ENCODE peak calls at places on chromosomes 6 and 20, in nine cellular contexts. E is HFFc6, G is IMR-90, V is psoas muscle, Q is neural progenitor cell, C is PC-3, P is kidney epithelial cell, N is OCI-LY7, A is astrocyte of the spinal cord. H is an unnamed sample.

GRCh38 chr6:42390228-42390934 is 61.3 kb downstream of the TRERF1 start:
- DNase-seq in E (no peak), G (no peak), V (no peak), Q (no peak), C (no peak), P (no peak), N (peak), A (no peak), H (no peak)

GRCh38 chr20:62508641-62509051 is 32.9 kb upstream of the GATA5 start:
- DNase-seq in E (no peak), G (no peak), V (no peak), Q (no peak), C (no peak), P (no peak), N (no peak), A (no peak), H (no peak)

GRCh38 chr6:165663283-165663735 is 268 bp upstream of the PDE10A start:
- DNase-seq in E (no peak), G (peak), V (no peak), Q (peak), C (peak), P (no peak), N (no peak), A (peak), H (peak)

GRCh38 chr6:40542175-40542764 is 44.9 kb downstream of the LRFN2 start:
- DNase-seq in E (no peak), G (no peak), V (no peak), Q (peak), C (no peak), P (no peak), N (no peak), A (no peak), H (no peak)

GRCh38 chr6:32945106-32945761 is 4.4 kb upstream of the HLA-DMB start:
- DNase-seq in E (no peak), G (peak), V (no peak), Q (no peak), C (no peak), P (no peak), N (peak), A (no peak), H (peak)

GRCh38 chr6:99614430-99615161 is 8.0 kb downstream of the PRDM13 start:
- DNase-seq in E (no peak), G (no peak), V (peak), Q (peak), C (no peak), P (no peak), N (no peak), A (no peak), H (peak)

GRCh38 chr20:64101731-64102621 is 5.4 kb downstream of the NPBWR2 start:
- DNase-seq in E (no peak), G (no peak), V (peak), Q (peak), C (peak), P (no peak), N (peak), A (no peak), H (peak)

GRCh38 chr6:88698661-88699060 is 264.8 kb downstream of the RNGTT start:
- DNase-seq in E (no peak), G (no peak), V (no peak), Q (no peak), C (no peak), P (no peak), N (no peak), A (no peak), H (no peak)

GRCh38 chr6:134446228-134446848 is 128.4 kb upstream of the SGK1 start:
- DNase-seq in E (peak), G (peak), V (no peak), Q (no peak), C (no peak), P (no peak), N (peak), A (peak), H (no peak)

GRCh38 chr20:32326507-32326851 is 31.7 kb upstream of the ASXL1 start:
- DNase-seq in E (no peak), G (peak), V (no peak), Q (no peak), C (peak), P (no peak), N (no peak), A (no peak), H (no peak)

DNA sequence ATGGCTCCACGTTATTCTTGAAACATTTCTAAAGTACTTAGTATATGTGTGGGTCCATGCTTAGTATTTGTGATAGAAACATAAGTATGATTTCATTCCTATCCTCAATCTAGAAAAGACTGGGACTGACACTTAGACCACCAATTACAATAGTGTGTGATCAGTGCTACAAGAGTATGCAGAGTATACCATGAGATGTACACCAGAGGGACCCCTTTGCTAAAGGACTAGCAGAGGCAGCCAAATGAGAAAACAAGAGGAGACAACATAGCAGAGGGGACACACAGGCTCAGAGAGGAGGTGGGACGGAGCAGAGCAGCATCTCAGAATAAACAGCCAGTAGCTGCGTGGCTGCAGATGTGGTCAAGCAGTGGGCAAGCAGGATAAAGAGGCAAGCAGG is 21.0 kb downstream of the RMND1 start:
- DNase-seq in E (no peak), G (no peak), V (no peak), Q (peak), C (no peak), P (no peak), N (no peak), A (no peak), H (no peak)
- TF ChIP-seq CTCF in E (no peak), G (peak), V (no peak), Q (peak), C (no peak), P (peak), N (peak), A (peak), H (no peak)

GRCh38 chr6:84055646-84056045 is 22.1 kb downstream of the MRAP2 start:
- DNase-seq in E (no peak), G (no peak), V (no peak), Q (no peak), C (no peak), P (no peak), N (no peak), A (no peak), H (no peak)

GRCh38 chr6:84052883-84053241 is 19.3 kb downstream of the MRAP2 start:
- DNase-seq in E (no peak), G (no peak), V (no peak), Q (no peak), C (no peak), P (no peak), N (no peak), A (no peak), H (no peak)

GRCh38 chr6:84050408-84050807 is 16.8 kb downstream of the MRAP2 start:
- DNase-seq in E (no peak), G (no peak), V (no peak), Q (no peak), C (peak), P (no peak), N (no peak), A (no peak), H (no peak)

GRCh38 chr6:84048588-84048987 is 15.0 kb downstream of the MRAP2 start:
- DNase-seq in E (no peak), G (no peak), V (no peak), Q (no peak), C (no peak), P (no peak), N (no peak), A (no peak), H (no peak)

GRCh38 chr6:84052204-84052882 is 18.8 kb downstream of the MRAP2 start:
- DNase-seq in E (peak), G (peak), V (peak), Q (peak), C (peak), P (no peak), N (no peak), A (peak), H (no peak)
- TF ChIP-seq CTCF in E (peak), G (no peak), V (no peak), Q (peak), C (no peak), P (no peak), N (no peak), A (peak), H (no peak)

DNA sequence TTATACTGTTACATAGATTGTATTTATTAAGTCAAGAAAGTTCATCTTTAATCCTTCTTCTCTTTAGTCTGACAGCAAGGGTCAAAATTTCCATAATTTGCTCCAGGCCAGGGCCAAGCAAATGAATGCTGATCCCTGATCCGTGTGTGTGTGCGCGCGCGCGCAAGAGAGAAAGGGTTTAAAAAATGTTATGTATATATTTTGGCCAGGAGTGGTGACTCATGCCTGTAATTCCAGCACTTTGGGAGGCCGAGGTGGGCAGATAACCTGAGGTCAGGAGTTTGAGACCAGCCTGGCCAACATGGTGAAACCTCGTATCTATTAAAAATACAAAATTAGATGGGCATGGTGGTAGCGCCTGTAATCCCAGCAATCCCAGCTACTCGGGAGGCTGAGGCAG is 61.7 kb downstream of the GTF2H5 start:
- DNase-seq in E (no peak), G (no peak), V (no peak), Q (no peak), C (no peak), P (no peak), N (no peak), A (no peak), H (no peak)
- TF ChIP-seq CTCF in E (no peak), G (no peak), V (no peak), Q (no peak), C (no peak), P (no peak), N (no peak), A (no peak), H (no peak)

GRCh38 chr20:40359127-40359892 is 329.7 kb downstream of the MAFB start:
- DNase-seq in E (no peak), G (no peak), V (no peak), Q (no peak), C (no peak), P (no peak), N (no peak), A (no peak), H (no peak)

DNA sequence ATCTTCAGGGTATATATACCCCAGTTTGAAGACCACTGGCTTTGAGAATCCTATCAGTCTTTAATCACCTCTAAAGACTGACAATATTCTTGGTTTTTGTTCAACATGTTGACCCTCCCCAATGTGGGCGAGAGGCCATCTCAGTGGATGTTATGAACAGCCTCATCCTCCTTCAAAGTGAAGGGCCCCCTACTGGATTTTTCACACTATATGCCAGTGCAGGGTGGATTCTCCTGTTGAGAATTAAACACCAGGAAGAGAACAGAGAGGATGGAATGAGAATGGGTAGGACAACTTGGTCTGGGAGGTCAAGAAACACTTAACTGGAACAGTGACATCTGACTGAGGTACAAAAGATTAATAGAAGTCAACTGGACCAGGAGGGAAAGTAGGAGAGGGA is 327.1 kb downstream of the MAFB start:
- DNase-seq in E (no peak), G (no peak), V (no peak), Q (no peak), C (no peak), P (no peak), N (no peak), A (no peak), H (no peak)
- TF ChIP-seq CTCF in E (no peak), G (no peak), V (no peak), Q (no peak), C (no peak), P (no peak), N (peak), A (no peak), H (no peak)

GRCh38 chr6:6560909-6561308 is 27.6 kb upstream of the LY86 start:
- DNase-seq in E (no peak), G (no peak), V (no peak), Q (no peak), C (peak), P (no peak), N (peak), A (no peak), H (no peak)
- TF ChIP-seq CTCF in E (no peak), G (no peak), V (no peak), Q (peak), C (peak), P (no peak), N (peak), A (no peak), H (no peak)

GRCh38 chr6:113805167-113805835 is 51.8 kb upstream of the MARCKS start:
- DNase-seq in E (no peak), G (peak), V (no peak), Q (no peak), C (no peak), P (no peak), N (peak), A (no peak), H (no peak)
- TF ChIP-seq CTCF in E (no peak), G (no peak), V (no peak), Q (no peak), C (no peak), P (no peak), N (no peak), A (no peak), H (no peak)

H was measured in mucosa of descending colon.